ENCODE peak calls at places on chromosomes 11 and 22, in nine cellular contexts. G is HCT116, E is heart left ventricle, S is K562, A is uterus, V is vagina, O is gastrocnemius medialis, I is IMR-90, F is Peyer's patch. B is an unnamed sample.
A peak's percentile ranks its signal among the peaks of the same experiment; 100 is the strongest.

GRCh38 chr11:121555172-121555571 is 102.4 kb upstream of the SORL1-AS1 start:
- DNase-seq in F (no peak), V (no peak), E (no peak), O (no peak), S (no peak), A (no peak), G (no peak), I (no peak), B (no peak)

GRCh38 chr11:123430736-123431356 is 777 bp downstream of the GRAMD1B start:
- DNase-seq in S (no peak), I (peak; percentile 51), E (peak; percentile 74), F (peak; percentile 45), V (no peak), A (peak; percentile 29), G (no peak), O (peak; percentile 31), B (peak; percentile 68)

GRCh38 chr22:22009661-22010060 is 27.1 kb upstream of the TOP3B start:
- DNase-seq in E (no peak), O (no peak), I (peak; percentile 37), A (no peak), F (no peak), V (no peak), S (no peak), G (no peak), B (no peak)

GRCh38 chr11:128924109-128924508 is 18.6 kb downstream of the TP53AIP1 start:
- DNase-seq in V (no peak), O (no peak), E (no peak), S (no peak), A (no peak), I (no peak), F (no peak), G (no peak), B (no peak)

GRCh38 chr11:15327786-15328231 is 213.1 kb downstream of the INSC start:
- DNase-seq in O (no peak), E (peak; percentile 59), V (no peak), F (no peak), I (peak; percentile 51), A (peak; percentile 23), S (peak; percentile 61), G (peak; percentile 35), B (peak; percentile 59)

GRCh38 chr11:2730323-2731284 is 30.8 kb upstream of the KCNQ1OT1 start:
- DNase-seq in E (no peak), F (no peak), O (no peak), V (no peak), I (no peak), S (no peak), G (no peak), A (no peak), B (no peak)

GRCh38 chr11:59822989-59823566 is 12.5 kb upstream of the MRPL16 start:
- DNase-seq in S (peak; percentile 62), A (no peak), E (no peak), I (peak; percentile 53), G (peak; percentile 69), V (no peak), O (no peak), F (no peak), B (no peak)

GRCh38 chr11:130546438-130546837 is 98.0 kb downstream of the ADAMTS15 start:
- DNase-seq in O (no peak), G (no peak), S (no peak), E (no peak), F (no peak), I (no peak), A (no peak), V (no peak), B (no peak)

GRCh38 chr11:66846671-66847091 is 3.4 kb downstream of the RCE1 start:
- DNase-seq in F (no peak), E (no peak), I (no peak), V (no peak), O (no peak), A (no peak), G (no peak), S (no peak), B (peak; percentile 18)

GRCh38 chr22:37063436-37064420 is 12.2 kb downstream of the KCTD17 start:
- DNase-seq in S (no peak), O (no peak), F (no peak), A (no peak), V (no peak), E (peak; percentile 21), I (no peak), G (no peak), B (no peak)

GRCh38 chr11:35364101-35364780 is 55.1 kb downstream of the SLC1A2 start:
- DNase-seq in F (no peak), S (no peak), G (peak; percentile 29), O (peak; percentile 93), E (peak; percentile 82), V (no peak), I (peak; percentile 86), A (peak; percentile 80), B (peak; percentile 30)

GRCh38 chr11:32162906-32163305 is 72.0 kb downstream of the RCN1 start:
- DNase-seq in S (no peak), O (no peak), I (no peak), G (no peak), E (no peak), V (no peak), F (no peak), A (no peak), B (no peak)

GRCh38 chr22:19879248-19879575 is 24.5 kb upstream of the GNB1L start:
- DNase-seq in G (no peak), E (no peak), S (no peak), V (no peak), A (no peak), I (no peak), O (peak; percentile 1), F (no peak), B (no peak)

GRCh38 chr11:131595812-131596211 is 225.4 kb downstream of the NTM start:
- DNase-seq in I (no peak), A (no peak), E (no peak), F (no peak), O (no peak), G (no peak), V (no peak), S (no peak), B (no peak)

GRCh38 chr11:57643802-57644201 is 5.9 kb downstream of the YPEL4 start:
- DNase-seq in O (no peak), E (no peak), V (no peak), I (peak; percentile 44), S (no peak), A (no peak), G (no peak), F (no peak), B (no peak)

GRCh38 chr22:46100401-46101105 is 49.8 kb upstream of the PPARA start:
- DNase-seq in E (no peak), A (no peak), G (no peak), F (no peak), V (no peak), I (no peak), S (no peak), O (no peak), B (no peak)

GRCh38 chr22:17820879-17821439 is 46.7 kb upstream of the BID start:
- DNase-seq in G (no peak), V (no peak), E (no peak), F (no peak), O (no peak), A (no peak), I (no peak), S (no peak), B (no peak)

GRCh38 chr11:111910637-111911562 is 670 bp downstream of the CRYAB start:
- DNase-seq in O (no peak), I (no peak), S (peak; percentile 82), G (no peak), F (no peak), V (no peak), A (no peak), E (peak; percentile 62), B (no peak)

GRCh38 chr11:61482513-61482912 is 26.0 kb upstream of the LRRC10B start:
- DNase-seq in V (no peak), S (peak; percentile 75), A (no peak), F (no peak), E (no peak), O (no peak), I (no peak), G (no peak), B (no peak)

GRCh38 chr11:45180158-45180887 is 33.9 kb downstream of the PRDM11 start:
- DNase-seq in A (peak; percentile 58), G (peak; percentile 16), E (peak; percentile 71), F (peak; percentile 26), S (no peak), V (no peak), O (peak; percentile 72), I (no peak), B (peak; percentile 53)
- TF ChIP-seq POLR2A in A (no peak), G (no peak), E (no peak), F (peak; percentile 22), S (no peak), V (no peak), O (peak; percentile 20), I (no peak), B (no peak)

GRCh38 chr11:68365943-68366435 is 53.6 kb downstream of the LRP5 start:
- DNase-seq in G (no peak), V (no peak), A (no peak), E (no peak), O (no peak), I (no peak), F (no peak), S (no peak), B (no peak)
- H3K4me3 ChIP-seq in G (no peak overlapping the region), V (no peak overlapping the region), A (no peak overlapping the region), E (no peak overlapping the region), O (no peak overlapping the region), I (no peak overlapping the region), F (no peak overlapping the region), S (no peak overlapping the region), B (no peak overlapping the region)

GRCh38 chr11:70335511-70335910 is 62.8 kb upstream of the CTTN start:
- DNase-seq in O (no peak), F (no peak), A (no peak), S (peak; percentile 64), I (no peak), V (no peak), G (no peak), E (no peak), B (no peak)

GRCh38 chr11:70331901-70332300 is 61.4 kb downstream of the PPFIA1 start:
- DNase-seq in I (no peak), E (peak; percentile 56), O (no peak), A (no peak), F (peak; percentile 5), S (no peak), G (no peak), V (no peak), B (no peak)

GRCh38 chr11:70334351-70334995 is 63.9 kb upstream of the CTTN start:
- DNase-seq in V (no peak), F (no peak), A (no peak), S (no peak), O (no peak), I (no peak), G (no peak), E (no peak), B (no peak)

GRCh38 chr11:70332567-70332966 is 62.1 kb downstream of the PPFIA1 start:
- DNase-seq in I (no peak), F (no peak), V (no peak), E (no peak), O (no peak), A (no peak), S (no peak), G (no peak), B (no peak)

GRCh38 chr11:70333206-70333605 is 62.7 kb downstream of the PPFIA1 start:
- DNase-seq in S (no peak), E (no peak), I (peak; percentile 97), F (no peak), A (peak; percentile 24), V (no peak), G (no peak), O (no peak), B (no peak)
- H3K36me3 ChIP-seq in S (peaks cover 91% of the 10 kb centered on the region), E (peaks cover 100% of the 10 kb centered on the region), I (peaks cover 46% of the 10 kb centered on the region), F (peaks cover 99% of the 10 kb centered on the region), A (no peaks in the 10 kb centered on the region), V (peaks cover 81% of the 10 kb centered on the region), G (peaks cover 54% of the 10 kb centered on the region), O (peaks cover 92% of the 10 kb centered on the region), B (no peaks in the 10 kb centered on the region)

GRCh38 chr11:120339394-120339890 is 3.2 kb downstream of the ARHGEF12 start:
- DNase-seq in A (no peak), S (peak; percentile 90), E (peak; percentile 49), I (peak; percentile 43), V (no peak), O (no peak), G (no peak), F (no peak), B (no peak)
- TF ChIP-seq POLR2A in A (no peak), S (peak; percentile 71), E (peak; percentile 70), I (no peak), V (peak; percentile 19), O (peak; percentile 15), G (no peak), F (no peak), B (no peak)

B was measured in ovary.